ENCODE peak calls at places on chromosome 9, in ten cellular contexts. K, I, L, G, Y, M, C, S, H and U are unnamed samples.

GRCh38 chr9:35729700-35730485 is 2.1 kb downstream of the TLN1 start:
- DNase-seq in K (peak), I (peak), L (peak), G (no peak), Y (peak), M (peak), C (peak), S (peak), H (peak), U (peak)

GRCh38 chr9:69535911-69536310 is 136.3 kb downstream of the APBA1 start:
- DNase-seq in K (no peak), I (peak), L (peak), G (no peak), Y (peak), M (no peak), C (no peak), S (no peak), H (no peak), U (no peak)

GRCh38 chr9:136624184-136624951 is 38.3 kb upstream of the EGFL7 start:
- DNase-seq in K (no peak), I (no peak), L (no peak), G (no peak), Y (no peak), M (no peak), C (no peak), S (no peak), H (no peak), U (no peak)

GRCh38 chr9:119986205-119986604 is 593.8 kb downstream of the CDK5RAP2 start:
- DNase-seq in K (no peak), I (no peak), L (no peak), G (no peak), Y (no peak), M (no peak), C (no peak), S (no peak), H (no peak), U (no peak)

GRCh38 chr9:35335164-35335563 is 154.7 kb upstream of the RUSC2 start:
- DNase-seq in K (no peak), I (peak), L (no peak), G (no peak), Y (no peak), M (no peak), C (no peak), S (no peak), H (no peak), U (no peak)

GRCh38 chr9:18857769-18858168 is 175.2 kb downstream of the SAXO1 start:
- DNase-seq in K (no peak), I (peak), L (peak), G (no peak), Y (peak), M (no peak), C (no peak), S (no peak), H (no peak), U (no peak)

GRCh38 chr9:123957168-123957721 is 27.3 kb upstream of the DENND1A start:
- DNase-seq in K (no peak), I (no peak), L (peak), G (no peak), Y (no peak), M (no peak), C (no peak), S (no peak), H (no peak), U (no peak)

GRCh38 chr9:91736898-91737601 is 213.0 kb downstream of the ROR2 start:
- DNase-seq in K (no peak), I (no peak), L (no peak), G (no peak), Y (no peak), M (no peak), C (no peak), S (no peak), H (no peak), U (no peak)

GRCh38 chr9:87751869-87752268 is 25.9 kb downstream of the CTSL start:
- DNase-seq in K (no peak), I (no peak), L (no peak), G (no peak), Y (no peak), M (no peak), C (no peak), S (no peak), H (no peak), U (no peak)

GRCh38 chr9:15253197-15253596 is 53.8 kb downstream of the TTC39B start:
- DNase-seq in K (no peak), I (peak), L (no peak), G (no peak), Y (no peak), M (no peak), C (peak), S (peak), H (no peak), U (no peak)

GRCh38 chr9:136851941-136852663 is at the start of gene MAMDC4:
- DNase-seq in K (no peak), I (no peak), L (no peak), G (peak), Y (no peak), M (no peak), C (no peak), S (no peak), H (no peak), U (no peak)

GRCh38 chr9:125650271-125650737 is 56.7 kb downstream of the MAPKAP1 start:
- DNase-seq in K (no peak), I (peak), L (peak), G (no peak), Y (peak), M (no peak), C (no peak), S (no peak), H (no peak), U (no peak)

GRCh38 chr9:24912767-24913166 is 367.1 kb upstream of the IZUMO3 start:
- DNase-seq in K (no peak), I (no peak), L (no peak), G (no peak), Y (no peak), M (no peak), C (no peak), S (no peak), H (no peak), U (no peak)

GRCh38 chr9:115810166-115810565 is 343.4 kb upstream of the PAPPA start:
- DNase-seq in K (no peak), I (no peak), L (no peak), G (no peak), Y (no peak), M (no peak), C (no peak), S (no peak), H (no peak), U (no peak)

GRCh38 chr9:29775491-29775890 is 2202.2 kb upstream of the C9orf72 start:
- DNase-seq in K (no peak), I (no peak), L (no peak), G (no peak), Y (no peak), M (no peak), C (no peak), S (no peak), H (no peak), U (no peak)

GRCh38 chr9:14271078-14271673 is 42.8 kb downstream of the NFIB start:
- DNase-seq in K (no peak), I (no peak), L (peak), G (peak), Y (peak), M (peak), C (no peak), S (peak), H (no peak), U (peak)

GRCh38 chr9:134403292-134403681 is 77.0 kb downstream of the RXRA start:
- DNase-seq in K (no peak), I (no peak), L (no peak), G (no peak), Y (no peak), M (no peak), C (no peak), S (no peak), H (no peak), U (peak)

GRCh38 chr9:673264-673965 is 168.1 kb upstream of the DMRT1 start:
- DNase-seq in K (no peak), I (no peak), L (no peak), G (no peak), Y (no peak), M (no peak), C (no peak), S (no peak), H (no peak), U (no peak)

GRCh38 chr9:89542461-89543021 is 44.6 kb upstream of the SEMA4D start:
- DNase-seq in K (no peak), I (no peak), L (no peak), G (no peak), Y (no peak), M (no peak), C (no peak), S (no peak), H (no peak), U (no peak)

GRCh38 chr9:126673689-126674364 is 60.1 kb downstream of the LMX1B start:
- DNase-seq in K (no peak), I (no peak), L (no peak), G (no peak), Y (no peak), M (peak), C (no peak), S (no peak), H (no peak), U (no peak)

GRCh38 chr9:21789541-21790037 is 12.8 kb upstream of the MTAP start:
- DNase-seq in K (peak), I (peak), L (peak), G (peak), Y (peak), M (peak), C (peak), S (peak), H (no peak), U (peak)

GRCh38 chr9:137657606-137658005 is 38.8 kb downstream of the EHMT1 start:
- DNase-seq in K (no peak), I (no peak), L (no peak), G (no peak), Y (no peak), M (no peak), C (no peak), S (no peak), H (no peak), U (no peak)

GRCh38 chr9:119114681-119115080 is 254.6 kb downstream of the BRINP1 start:
- DNase-seq in K (no peak), I (no peak), L (no peak), G (no peak), Y (no peak), M (no peak), C (no peak), S (no peak), H (no peak), U (no peak)

GRCh38 chr9:6413365-6414263 is 615 bp downstream of the UHRF2 start:
- DNase-seq in K (no peak), I (no peak), L (peak), G (peak), Y (no peak), M (peak), C (no peak), S (peak), H (peak), U (peak)

GRCh38 chr9:136545065-136545965 is 533 bp downstream of the NOTCH1 start:
- DNase-seq in K (no peak), I (no peak), L (no peak), G (peak), Y (no peak), M (peak), C (no peak), S (peak), H (no peak), U (no peak)

GRCh38 chr9:99057665-99058625 is 47.0 kb upstream of the TGFBR1 start:
- DNase-seq in K (no peak), I (peak), L (peak), G (no peak), Y (peak), M (no peak), C (peak), S (peak), H (no peak), U (no peak)

GRCh38 chr9:34505370-34506120 is 17.2 kb downstream of the ENHO start:
- DNase-seq in K (no peak), I (no peak), L (peak), G (no peak), Y (no peak), M (no peak), C (no peak), S (no peak), H (no peak), U (no peak)

GRCh38 chr9:15211994-15212501 is 95.0 kb downstream of the TTC39B start:
- DNase-seq in K (no peak), I (no peak), L (peak), G (no peak), Y (peak), M (no peak), C (peak), S (no peak), H (no peak), U (no peak)

GRCh38 chr9:120257483-120257882 is 322.5 kb downstream of the CDK5RAP2 start:
- DNase-seq in K (no peak), I (no peak), L (peak), G (no peak), Y (no peak), M (no peak), C (no peak), S (peak), H (no peak), U (no peak)

GRCh38 chr9:75826292-75826691 is 64.2 kb upstream of the PCSK5 start:
- DNase-seq in K (no peak), I (no peak), L (no peak), G (no peak), Y (no peak), M (no peak), C (no peak), S (peak), H (no peak), U (no peak)

GRCh38 chr9:136242908-136243525 is 2.6 kb downstream of the QSOX2 start:
- DNase-seq in K (no peak), I (peak), L (no peak), G (no peak), Y (peak), M (no peak), C (no peak), S (no peak), H (no peak), U (no peak)

GRCh38 chr9:121302786-121303185 is 34.8 kb downstream of the GSN start:
- DNase-seq in K (no peak), I (no peak), L (no peak), G (no peak), Y (no peak), M (no peak), C (no peak), S (no peak), H (peak), U (no peak)

GRCh38 chr9:13358128-13358527 is 78.6 kb upstream of the MPDZ start:
- DNase-seq in K (no peak), I (peak), L (peak), G (no peak), Y (peak), M (no peak), C (peak), S (no peak), H (no peak), U (no peak)

GRCh38 chr9:85900504-85901201 is 40.3 kb upstream of the NAA35 start:
- DNase-seq in K (peak), I (peak), L (peak), G (no peak), Y (peak), M (peak), C (no peak), S (peak), H (no peak), U (no peak)

GRCh38 chr9:546235-546634 is 295.3 kb upstream of the DMRT1 start:
- DNase-seq in K (no peak), I (no peak), L (no peak), G (no peak), Y (no peak), M (no peak), C (no peak), S (no peak), H (no peak), U (no peak)

GRCh38 chr9:97188545-97188944 is 118.9 kb upstream of the CCDC180 start:
- DNase-seq in K (no peak), I (no peak), L (no peak), G (no peak), Y (no peak), M (no peak), C (no peak), S (no peak), H (no peak), U (no peak)

GRCh38 chr9:35646583-35647265 is 4.0 kb downstream of the SIT1 start:
- DNase-seq in K (peak), I (peak), L (peak), G (peak), Y (peak), M (peak), C (peak), S (peak), H (peak), U (peak)

GRCh38 chr9:107293555-107294085 is 10.5 kb downstream of the RAD23B start:
- DNase-seq in K (no peak), I (no peak), L (no peak), G (no peak), Y (no peak), M (no peak), C (no peak), S (no peak), H (no peak), U (no peak)

GRCh38 chr9:107294756-107295155 is 11.7 kb downstream of the RAD23B start:
- DNase-seq in K (no peak), I (no peak), L (no peak), G (no peak), Y (no peak), M (no peak), C (no peak), S (no peak), H (no peak), U (no peak)

GRCh38 chr9:107295995-107296394 is 12.9 kb downstream of the RAD23B start:
- DNase-seq in K (no peak), I (no peak), L (no peak), G (no peak), Y (no peak), M (no peak), C (no peak), S (no peak), H (no peak), U (no peak)

DNA sequence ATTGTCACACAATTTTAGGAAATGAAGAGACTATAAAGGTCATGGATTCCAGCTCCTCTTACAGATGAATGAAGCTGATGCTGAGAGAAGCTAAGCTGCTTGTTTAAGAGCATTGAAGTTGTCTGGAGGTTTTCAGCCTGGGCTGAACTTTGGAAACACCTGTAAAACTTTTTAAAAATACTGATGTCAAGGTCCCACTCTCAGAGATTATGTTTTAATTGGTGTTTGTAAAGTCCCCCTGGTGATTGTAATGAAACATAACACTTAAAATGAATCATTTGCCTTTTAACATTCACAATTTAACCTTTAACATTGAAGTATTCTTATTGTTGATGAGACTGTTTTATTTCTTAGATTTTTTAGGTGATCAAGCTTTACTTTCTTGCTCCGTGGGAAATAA is 16.4 kb downstream of the RAD23B start:
- DNase-seq in K (no peak), I (no peak), L (peak), G (no peak), Y (no peak), M (no peak), C (no peak), S (no peak), H (no peak), U (no peak)
- TF ChIP-seq CTCF in K (peak), I (peak), L (peak), G (no peak), Y (no peak), M (no peak), C (no peak), S (no peak), H (no peak), U (no peak)

GRCh38 chr9:104835163-104835562 is 71.2 kb downstream of the NIPSNAP3B start:
- DNase-seq in K (no peak), I (no peak), L (no peak), G (no peak), Y (no peak), M (no peak), C (no peak), S (no peak), H (no peak), U (no peak)

GRCh38 chr9:104826911-104827310 is 63.0 kb downstream of the NIPSNAP3B start:
- DNase-seq in K (no peak), I (no peak), L (no peak), G (no peak), Y (no peak), M (no peak), C (no peak), S (no peak), H (no peak), U (no peak)

GRCh38 chr9:104833701-104834100 is 69.8 kb downstream of the NIPSNAP3B start:
- DNase-seq in K (no peak), I (no peak), L (no peak), G (no peak), Y (no peak), M (no peak), C (no peak), S (no peak), H (no peak), U (no peak)

GRCh38 chr9:104836235-104836634 is 72.3 kb downstream of the NIPSNAP3B start:
- DNase-seq in K (no peak), I (peak), L (no peak), G (no peak), Y (no peak), M (no peak), C (no peak), S (peak), H (no peak), U (no peak)

GRCh38 chr9:104831681-104832080 is 67.8 kb downstream of the NIPSNAP3B start:
- DNase-seq in K (no peak), I (peak), L (peak), G (no peak), Y (no peak), M (no peak), C (no peak), S (no peak), H (no peak), U (no peak)
- TF ChIP-seq CTCF in K (no peak), I (no peak), L (no peak), G (no peak), Y (no peak), M (no peak), C (no peak), S (no peak), H (no peak), U (no peak)

GRCh38 chr9:2241461-2241874 is 226.3 kb downstream of the SMARCA2 start:
- DNase-seq in K (no peak), I (peak), L (peak), G (peak), Y (peak), M (peak), C (peak), S (no peak), H (peak), U (no peak)
- TF ChIP-seq CTCF in K (peak), I (peak), L (peak), G (peak), Y (peak), M (peak), C (peak), S (peak), H (peak), U (no peak)

GRCh38 chr9:37148181-37148580 is 27.8 kb downstream of the ZCCHC7 start:
- DNase-seq in K (no peak), I (no peak), L (no peak), G (no peak), Y (no peak), M (no peak), C (no peak), S (no peak), H (no peak), U (no peak)

GRCh38 chr9:37155601-37156000 is 35.2 kb downstream of the ZCCHC7 start:
- DNase-seq in K (no peak), I (no peak), L (no peak), G (no peak), Y (no peak), M (no peak), C (no peak), S (no peak), H (no peak), U (no peak)

GRCh38 chr9:37149646-37150308 is 29.4 kb downstream of the ZCCHC7 start:
- DNase-seq in K (no peak), I (no peak), L (no peak), G (no peak), Y (no peak), M (peak), C (no peak), S (peak), H (no peak), U (no peak)

GRCh38 chr9:37152365-37152764 is 32.0 kb downstream of the ZCCHC7 start:
- DNase-seq in K (no peak), I (no peak), L (no peak), G (no peak), Y (no peak), M (no peak), C (no peak), S (no peak), H (no peak), U (no peak)

DNA sequence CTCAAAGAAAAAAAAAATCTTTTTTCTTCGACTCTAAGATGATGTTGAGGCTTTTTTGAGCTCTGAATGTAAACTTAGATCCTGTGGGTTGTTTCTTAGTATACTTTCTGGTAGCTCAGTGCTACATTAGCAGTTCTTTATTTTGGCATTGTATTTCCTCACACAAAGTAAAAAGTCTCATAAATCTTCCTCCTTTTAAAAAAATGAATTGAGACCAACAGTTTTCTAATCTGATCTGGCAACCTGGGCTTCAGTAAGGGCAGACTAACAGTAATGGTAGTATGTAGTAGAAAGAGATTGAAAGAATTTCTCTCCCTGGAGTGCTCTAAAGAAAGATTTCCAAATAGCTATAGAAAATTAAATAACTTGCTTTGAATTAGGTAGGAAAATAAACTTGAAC is 31.4 kb downstream of the ZCCHC7 start:
- DNase-seq in K (no peak), I (no peak), L (no peak), G (no peak), Y (no peak), M (no peak), C (no peak), S (no peak), H (no peak), U (no peak)
- TF ChIP-seq CTCF in K (no peak), I (no peak), L (no peak), G (no peak), Y (no peak), M (no peak), C (no peak), S (no peak), H (no peak), U (no peak)

GRCh38 chr9:71119746-71120145 is 1.7 kb downstream of the TRPM3 start:
- DNase-seq in K (no peak), I (no peak), L (no peak), G (no peak), Y (no peak), M (peak), C (no peak), S (no peak), H (no peak), U (no peak)
- TF ChIP-seq CTCF in K (no peak), I (no peak), L (no peak), G (no peak), Y (no peak), M (no peak), C (no peak), S (no peak), H (no peak), U (no peak)